ENCODE peak calls at places on chromosome 6, in four cellular contexts. V is stimulated activated CD8-positive, alpha-beta memory T cell treated with anti-CD3 and anti-CD28 coated beads, Interleukin-7, amount 100 ng/mL, for 4 hours; X is body of pancreas; S is GM10248. R is an unnamed sample.

GRCh38 chr6:10272591-10272990 is 142.3 kb downstream of the TFAP2A start:
- DNase-seq in X (no peak), S (no peak), V (no peak), R (no peak)

GRCh38 chr6:156308604-156309003 is 468.6 kb upstream of the ARID1B start:
- DNase-seq in V (no peak), S (no peak), X (no peak), R (no peak)

GRCh38 chr6:150898390-150899170 is 33.1 kb downstream of the MTHFD1L start:
- DNase-seq in V (no peak), X (no peak), S (peak; percentile 32), R (no peak)

GRCh38 chr6:28587746-28588075 is 62.0 kb downstream of the GPX5 start:
- DNase-seq in S (no peak), X (no peak), V (no peak), R (no peak)

GRCh38 chr6:101146389-101146788 is 247.1 kb upstream of the GRIK2 start:
- DNase-seq in S (no peak), X (no peak), V (no peak), R (no peak)

GRCh38 chr6:140051521-140052455 is 677.3 kb upstream of the CITED2 start:
- DNase-seq in S (no peak), X (no peak), V (no peak), R (no peak)

GRCh38 chr6:15184441-15184861 is 61.4 kb upstream of the JARID2 start:
- DNase-seq in S (peak; percentile 66), V (peak; percentile 4), X (no peak), R (no peak)

GRCh38 chr6:16761469-16762264 is 407 bp upstream of the ATXN1 start:
- DNase-seq in V (peak; percentile 74), X (peak; percentile 92), S (peak; percentile 82), R (peak; percentile 94)

GRCh38 chr6:6317825-6318733 is 2.4 kb downstream of the F13A1 start:
- DNase-seq in S (no peak), V (no peak), X (no peak), R (no peak)

GRCh38 chr6:291148-291696 is 1.1 kb upstream of the DUSP22 start:
- DNase-seq in V (no peak), S (no peak), X (peak; percentile 83), R (no peak)

GRCh38 chr6:15260099-15260821 is 14.4 kb downstream of the JARID2 start:
- DNase-seq in X (no peak), V (no peak), S (no peak), R (no peak)

GRCh38 chr6:21739838-21740237 is 146.3 kb downstream of the SOX4 start:
- DNase-seq in X (peak; percentile 16), S (no peak), V (no peak), R (no peak)

GRCh38 chr6:76466286-76466685 is 393.8 kb upstream of the IMPG1 start:
- DNase-seq in X (no peak), S (no peak), V (no peak), R (no peak)

GRCh38 chr6:12351672-12352071 is 61.5 kb downstream of the EDN1 start:
- DNase-seq in V (no peak), X (no peak), S (no peak), R (no peak)

R was measured in left lobe of liver.